ENCODE peak calls at places on chromosomes 6 and 20, in four cellular contexts. One of them, this sample, is unnamed.
A peak's percentile ranks its signal among the peaks of the same experiment; 100 is the strongest.

GRCh38 chr6:169639653-169640278 is 62.1 kb downstream of the WDR27 start:
- DNase-seq in CD4-positive, alpha-beta memory T cell: no peak
- DNase-seq in left lung: no peak
- DNase-seq in stimulated activated CD8-positive, alpha-beta memory T cell treated with anti-CD3 and anti-CD28 coated beads, Interleukin-7, amount 100 ng/mL, for 48 hours: no peak
- DNase-seq in this sample: no peak

GRCh38 chr20:8406394-8406793 is 274.3 kb downstream of the PLCB1 start:
- DNase-seq in CD4-positive, alpha-beta memory T cell: no peak
- DNase-seq in left lung: no peak
- DNase-seq in stimulated activated CD8-positive, alpha-beta memory T cell treated with anti-CD3 and anti-CD28 coated beads, Interleukin-7, amount 100 ng/mL, for 48 hours: no peak
- DNase-seq in this sample: no peak

GRCh38 chr6:7247828-7248227 is 65.2 kb downstream of the SSR1 start:
- DNase-seq in CD4-positive, alpha-beta memory T cell: no peak
- DNase-seq in left lung: no peak
- DNase-seq in stimulated activated CD8-positive, alpha-beta memory T cell treated with anti-CD3 and anti-CD28 coated beads, Interleukin-7, amount 100 ng/mL, for 48 hours: no peak
- DNase-seq in this sample: no peak

GRCh38 chr6:125746731-125747588 is 2.5 kb upstream of the HEY2 start:
- DNase-seq in CD4-positive, alpha-beta memory T cell: peak; percentile 67
- DNase-seq in left lung: no peak
- DNase-seq in stimulated activated CD8-positive, alpha-beta memory T cell treated with anti-CD3 and anti-CD28 coated beads, Interleukin-7, amount 100 ng/mL, for 48 hours: no peak
- DNase-seq in this sample: peak; percentile 38

GRCh38 chr6:56091159-56091869 is 156.1 kb downstream of the COL21A1 start:
- DNase-seq in CD4-positive, alpha-beta memory T cell: no peak
- DNase-seq in left lung: no peak
- DNase-seq in stimulated activated CD8-positive, alpha-beta memory T cell treated with anti-CD3 and anti-CD28 coated beads, Interleukin-7, amount 100 ng/mL, for 48 hours: no peak
- DNase-seq in this sample: peak; percentile 28

GRCh38 chr6:20630617-20631448 is 96.6 kb downstream of the CDKAL1 start:
- DNase-seq in CD4-positive, alpha-beta memory T cell: no peak
- DNase-seq in left lung: no peak
- DNase-seq in stimulated activated CD8-positive, alpha-beta memory T cell treated with anti-CD3 and anti-CD28 coated beads, Interleukin-7, amount 100 ng/mL, for 48 hours: no peak
- DNase-seq in this sample: peak; percentile 92

GRCh38 chr6:36755435-36756348 is 58.1 kb downstream of the RAB44 start:
- DNase-seq in CD4-positive, alpha-beta memory T cell: peak; percentile 79
- DNase-seq in left lung: no peak
- DNase-seq in stimulated activated CD8-positive, alpha-beta memory T cell treated with anti-CD3 and anti-CD28 coated beads, Interleukin-7, amount 100 ng/mL, for 48 hours: peak; percentile 45
- DNase-seq in this sample: no peak

GRCh38 chr20:20492521-20493334 is 124.8 kb downstream of the INSM1 start:
- DNase-seq in CD4-positive, alpha-beta memory T cell: no peak
- DNase-seq in left lung: no peak
- DNase-seq in stimulated activated CD8-positive, alpha-beta memory T cell treated with anti-CD3 and anti-CD28 coated beads, Interleukin-7, amount 100 ng/mL, for 48 hours: no peak
- DNase-seq in this sample: peak; percentile 95

GRCh38 chr6:28974505-28974904 is 30.6 kb downstream of the ZNF311 start:
- DNase-seq in CD4-positive, alpha-beta memory T cell: no peak
- DNase-seq in left lung: no peak
- DNase-seq in stimulated activated CD8-positive, alpha-beta memory T cell treated with anti-CD3 and anti-CD28 coated beads, Interleukin-7, amount 100 ng/mL, for 48 hours: no peak
- DNase-seq in this sample: no peak

GRCh38 chr6:3017304-3017703 is 17.6 kb downstream of the NQO2 start:
- DNase-seq in CD4-positive, alpha-beta memory T cell: no peak
- DNase-seq in left lung: no peak
- DNase-seq in stimulated activated CD8-positive, alpha-beta memory T cell treated with anti-CD3 and anti-CD28 coated beads, Interleukin-7, amount 100 ng/mL, for 48 hours: no peak
- DNase-seq in this sample: no peak

GRCh38 chr6:12261502-12261901 is 28.7 kb upstream of the EDN1 start:
- DNase-seq in CD4-positive, alpha-beta memory T cell: no peak
- DNase-seq in left lung: no peak
- DNase-seq in stimulated activated CD8-positive, alpha-beta memory T cell treated with anti-CD3 and anti-CD28 coated beads, Interleukin-7, amount 100 ng/mL, for 48 hours: no peak
- DNase-seq in this sample: no peak

GRCh38 chr20:58399926-58400325 is 10.9 kb downstream of the VAPB start:
- DNase-seq in CD4-positive, alpha-beta memory T cell: no peak
- DNase-seq in left lung: no peak
- DNase-seq in stimulated activated CD8-positive, alpha-beta memory T cell treated with anti-CD3 and anti-CD28 coated beads, Interleukin-7, amount 100 ng/mL, for 48 hours: no peak
- DNase-seq in this sample: no peak

GRCh38 chr6:25369450-25370086 is 90.4 kb downstream of the CARMIL1 start:
- DNase-seq in CD4-positive, alpha-beta memory T cell: peak; percentile 34
- DNase-seq in left lung: no peak
- DNase-seq in stimulated activated CD8-positive, alpha-beta memory T cell treated with anti-CD3 and anti-CD28 coated beads, Interleukin-7, amount 100 ng/mL, for 48 hours: no peak
- DNase-seq in this sample: peak; percentile 83

GRCh38 chr20:13995841-13996240 is 525 bp downstream of the MACROD2 start:
- DNase-seq in CD4-positive, alpha-beta memory T cell: no peak
- DNase-seq in left lung: peak; percentile 85
- DNase-seq in stimulated activated CD8-positive, alpha-beta memory T cell treated with anti-CD3 and anti-CD28 coated beads, Interleukin-7, amount 100 ng/mL, for 48 hours: no peak
- DNase-seq in this sample: peak; percentile 50

GRCh38 chr6:116986819-116987218 is 109.8 kb downstream of the RFX6 start:
- DNase-seq in CD4-positive, alpha-beta memory T cell: no peak
- DNase-seq in left lung: no peak
- DNase-seq in stimulated activated CD8-positive, alpha-beta memory T cell treated with anti-CD3 and anti-CD28 coated beads, Interleukin-7, amount 100 ng/mL, for 48 hours: no peak
- DNase-seq in this sample: no peak

GRCh38 chr6:160102956-160103824 is 18.4 kb upstream of the SLC22A1 start:
- DNase-seq in CD4-positive, alpha-beta memory T cell: peak; percentile 8
- DNase-seq in left lung: no peak
- DNase-seq in stimulated activated CD8-positive, alpha-beta memory T cell treated with anti-CD3 and anti-CD28 coated beads, Interleukin-7, amount 100 ng/mL, for 48 hours: no peak
- DNase-seq in this sample: peak; percentile 26

This sample was measured in NCI-H1105 treated with DMSO at 0.1 percent for 48 hours.